ENCODE peak calls at places on chromosomes 12 and 14, in four cellular contexts. V, M, C and D are unnamed samples.

GRCh38 chr14:104510794-104511611 is 68.6 kb upstream of the C14orf180 start:
- DNase-seq in V (no peak), M (no peak), C (no peak), D (no peak)

GRCh38 chr12:116666305-116666673 is 71.6 kb downstream of the SPRING1 start:
- DNase-seq in V (no peak), M (no peak), C (no peak), D (no peak)

GRCh38 chr14:35565896-35566464 is 32.0 kb downstream of the INSM2 start:
- DNase-seq in V (no peak), M (no peak), C (no peak), D (no peak)

GRCh38 chr12:18629916-18630315 is 107.9 kb downstream of the PLCZ1 start:
- DNase-seq in V (no peak), M (no peak), C (no peak), D (no peak)

GRCh38 chr14:52845079-52845478 is 53.7 kb upstream of the GNPNAT1 start:
- DNase-seq in V (no peak), M (no peak), C (no peak), D (peak; percentile 10)

GRCh38 chr14:99596071-99596627 is 7.9 kb downstream of the CCDC85C start:
- DNase-seq in V (no peak), M (no peak), C (no peak), D (no peak)

GRCh38 chr12:97800561-97800960 is 338.0 kb downstream of the RMST start:
- DNase-seq in V (no peak), M (no peak), C (no peak), D (no peak)

GRCh38 chr12:6114476-6114870 is 10.0 kb downstream of the VWF start:
- DNase-seq in V (no peak), M (no peak), C (no peak), D (no peak)

GRCh38 chr12:8681129-8681902 is 16.5 kb upstream of the RIMKLB start:
- DNase-seq in V (no peak), M (peak; percentile 75), C (no peak), D (peak; percentile 21)

GRCh38 chr14:50000215-50001145 is 107.6 kb downstream of the ARF6 start:
- DNase-seq in V (no peak), M (peak; percentile 97), C (peak; percentile 71), D (peak; percentile 94)

GRCh38 chr12:115323223-115323905 is 639.4 kb upstream of the TBX3 start:
- DNase-seq in V (peak; percentile 32), M (peak; percentile 67), C (no peak), D (peak; percentile 92)

GRCh38 chr12:109714913-109715244 is 1.3 kb downstream of the FAM222A start:
- DNase-seq in V (no peak), M (no peak), C (no peak), D (no peak)

GRCh38 chr14:92880851-92881250 is 42.1 kb upstream of the CHGA start:
- DNase-seq in V (no peak), M (peak; percentile 58), C (peak; percentile 22), D (peak; percentile 68)

GRCh38 chr12:105166736-105167135 is 59.2 kb downstream of the WASHC4 start:
- DNase-seq in V (no peak), M (peak; percentile 72), C (no peak), D (peak; percentile 66)

GRCh38 chr12:52147367-52147972 is 44.3 kb downstream of the KRT80 start:
- DNase-seq in V (peak; percentile 96), M (peak; percentile 95), C (peak; percentile 99), D (peak; percentile 99)

GRCh38 chr14:90384543-90384911 is 12.3 kb upstream of the CALM1 start:
- DNase-seq in V (no peak), M (no peak), C (no peak), D (peak; percentile 53)

GRCh38 chr12:98799411-98799810 is 154.3 kb downstream of the APAF1 start:
- DNase-seq in V (no peak), M (no peak), C (peak; percentile 2), D (no peak)

GRCh38 chr14:65412881-65413738 is 580 bp downstream of the FUT8 start:
- DNase-seq in V (peak; percentile 34), M (peak; percentile 79), C (no peak), D (peak; percentile 66)
- TF ChIP-seq CTCF in V (peak; percentile 18), M (peak; percentile 28), C (no peak), D (no peak)

GRCh38 chr14:103164786-103165185 is 41.5 kb downstream of the TNFAIP2 start:
- DNase-seq in V (no peak), M (no peak), C (no peak), D (no peak)
- H3K4me3 ChIP-seq in V (no peak overlapping the region), M (no peak overlapping the region), C (no peak overlapping the region), D (no peak overlapping the region)

GRCh38 chr12:77047341-77048202 is 17.8 kb downstream of the E2F7 start:
- DNase-seq in V (no peak), M (peak; percentile 44), C (no peak), D (no peak)
- TF ChIP-seq CTCF in V (peak; percentile 45), M (peak; percentile 49), C (no peak), D (no peak)

GRCh38 chr12:46959484-46959883 is 119.9 kb upstream of the PCED1B start:
- DNase-seq in V (peak; percentile 32), M (peak; percentile 58), C (peak; percentile 65), D (peak; percentile 94)
- H3K4me3 ChIP-seq in V (no peak overlapping the region), M (no peak overlapping the region), C (no peak overlapping the region), D (no peak overlapping the region)